ENCODE peak calls at places on chromosomes 13 and 19, in ten cellular contexts. Y is Peyer's patch, X is left ventricle myocardium inferior, F is PC-9, M is suprapubic skin, E is transverse colon, V is body of pancreas, W is tibial nerve, P is AG09309, K is heart right ventricle. T is an unnamed sample.

GRCh38 chr13:53460776-53461175 is 432.2 kb downstream of the OLFM4 start:
- DNase-seq in M (no peak), X (no peak), Y (no peak), P (no peak), E (no peak), W (no peak), F (no peak), V (no peak), K (no peak), T (no peak)

GRCh38 chr13:109330941-109331340 is 455.4 kb downstream of the IRS2 start:
- DNase-seq in K (no peak), V (no peak), F (peak; percentile 73), X (no peak), P (no peak), E (no peak), Y (no peak), W (no peak), M (no peak), T (no peak)

GRCh38 chr19:34336781-34337271 is 28.2 kb upstream of the GPI start:
- DNase-seq in X (no peak), Y (peak; percentile 61), W (no peak), E (no peak), K (no peak), F (no peak), M (no peak), V (peak; percentile 22), P (no peak), T (no peak)

GRCh38 chr13:40438999-40439797 is 227.2 kb downstream of the FOXO1 start:
- DNase-seq in Y (no peak), M (no peak), W (no peak), P (no peak), E (no peak), K (no peak), F (no peak), V (peak; percentile 31), X (no peak), T (no peak)

GRCh38 chr13:52011690-52012511 is at the start of gene ALG11:
- DNase-seq in M (peak; percentile 100), Y (peak; percentile 100), K (peak; percentile 100), P (peak; percentile 90), V (peak; percentile 99), W (peak; percentile 99), F (peak; percentile 93), X (peak; percentile 100), E (peak; percentile 100), T (peak; percentile 93)

GRCh38 chr13:19658831-19659230 is 25.4 kb downstream of the MPHOSPH8 start:
- DNase-seq in P (no peak), F (no peak), K (no peak), E (no peak), V (no peak), W (no peak), Y (no peak), X (no peak), M (no peak), T (no peak)

GRCh38 chr13:21458457-21458815 is 667 bp downstream of the ZDHHC20 start:
- DNase-seq in E (peak; percentile 68), P (no peak), V (peak; percentile 63), M (no peak), X (peak; percentile 46), K (peak; percentile 35), F (peak; percentile 64), W (no peak), Y (peak; percentile 76), T (no peak)

GRCh38 chr13:49292742-49293498 is 45.2 kb downstream of the CDADC1 start:
- DNase-seq in Y (no peak), F (no peak), P (no peak), K (peak; percentile 57), W (no peak), E (no peak), M (no peak), V (peak; percentile 33), X (no peak), T (peak; percentile 24)

GRCh38 chr13:65679240-65679639 is 1550.9 kb downstream of the PCDH9 start:
- DNase-seq in Y (no peak), K (no peak), M (no peak), F (no peak), V (no peak), P (no peak), X (no peak), W (no peak), E (no peak), T (no peak)

GRCh38 chr13:21945195-21945594 is 274.3 kb downstream of the FGF9 start:
- DNase-seq in W (no peak), Y (no peak), V (no peak), X (no peak), M (no peak), F (no peak), E (no peak), P (no peak), K (no peak), T (no peak)

GRCh38 chr19:34482380-34483250 is 1.1 kb downstream of the WTIP start:
- DNase-seq in P (no peak), Y (peak; percentile 42), M (peak; percentile 58), V (no peak), K (peak; percentile 40), X (no peak), W (no peak), F (no peak), E (no peak), T (no peak)

GRCh38 chr19:13723206-13723605 is 41.1 kb upstream of the MRI1 start:
- DNase-seq in M (no peak), V (no peak), W (no peak), X (no peak), K (no peak), E (no peak), P (peak; percentile 14), F (no peak), Y (no peak), T (no peak)

GRCh38 chr13:27830010-27830409 is 37.7 kb downstream of the GSX1 start:
- DNase-seq in W (no peak), Y (peak; percentile 73), E (peak; percentile 71), M (no peak), P (no peak), V (peak; percentile 59), K (peak; percentile 48), X (peak; percentile 38), F (no peak), T (no peak)

GRCh38 chr13:27182844-27183497 is 11.4 kb upstream of the USP12 start:
- DNase-seq in P (peak; percentile 46), M (no peak), V (peak; percentile 72), K (peak; percentile 41), X (peak; percentile 58), W (no peak), E (no peak), Y (no peak), F (peak; percentile 93), T (no peak)

DNA sequence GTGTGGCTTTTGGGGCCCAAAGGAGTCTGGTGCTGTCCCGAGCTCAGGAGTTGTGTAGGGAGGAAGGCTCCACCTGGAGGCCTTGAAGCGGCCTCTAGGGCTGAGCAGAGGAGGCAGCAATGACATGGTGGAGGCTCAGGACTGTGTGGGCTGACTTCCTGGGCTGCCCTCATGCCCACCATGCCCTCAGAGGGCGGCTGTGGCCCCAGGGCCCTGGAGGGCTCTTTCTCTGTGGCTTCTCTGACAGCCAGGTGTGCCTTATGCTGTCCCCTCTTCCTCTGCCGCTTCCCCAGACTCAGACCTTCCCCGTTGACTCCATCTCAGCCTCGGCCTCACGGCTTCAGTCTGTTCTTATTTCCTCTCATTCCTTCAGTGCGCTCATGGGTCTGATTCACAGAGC is 35.5 kb upstream of the ANKRD10 start:
- DNase-seq in K (no peak), Y (no peak), M (no peak), V (no peak), P (no peak), E (no peak), X (no peak), W (no peak), F (no peak), T (no peak)
- TF ChIP-seq CTCF in K (no peak), Y (no peak), M (no peak), V (no peak), P (no peak), E (no peak), X (no peak), W (no peak), F (no peak), T (no peak)

GRCh38 chr19:23996549-23996948 is 81.9 kb downstream of the ZNF726 start:
- DNase-seq in E (no peak), K (no peak), M (no peak), W (no peak), X (no peak), Y (no peak), V (no peak), F (no peak), P (no peak), T (no peak)
- TF ChIP-seq CTCF in E (peak; percentile 16), K (peak; percentile 32), M (no peak), W (no peak), X (peak; percentile 35), Y (no peak), V (no peak), F (peak; percentile 64), P (peak; percentile 33), T (no peak)

GRCh38 chr13:112931028-112931934 is 37.7 kb upstream of the MCF2L start:
- DNase-seq in W (no peak), Y (peak; percentile 79), V (peak; percentile 37), F (peak; percentile 56), E (peak; percentile 57), P (peak; percentile 7), M (no peak), X (no peak), K (no peak), T (peak; percentile 40)
- TF ChIP-seq CTCF in W (peak; percentile 28), Y (no peak), V (no peak), F (peak; percentile 76), E (peak; percentile 74), P (peak; percentile 74), M (peak; percentile 61), X (peak; percentile 69), K (peak; percentile 63), T (peak; percentile 72)

GRCh38 chr19:1471514-1472107 is 7.4 kb downstream of the C19orf25 start:
- DNase-seq in Y (no peak), K (peak; percentile 17), E (no peak), V (no peak), W (no peak), P (no peak), X (no peak), M (no peak), F (no peak), T (no peak)
- TF ChIP-seq CTCF in Y (no peak), K (no peak), E (no peak), V (no peak), W (no peak), P (peak; percentile 16), X (no peak), M (no peak), F (no peak), T (peak; percentile 6)

T was measured in AG09319.